ENCODE peak calls at places on chromosomes 11 and 22, in seven cellular contexts. O is anterior cingulate cortex; J is EH; D is HT1080; R is globus pallidus; V is CD8-positive, alpha-beta memory T cell; F is OCI-LY7. W is an unnamed sample.

GRCh38 chr11:3198815-3199214 is 19.8 kb downstream of the MRGPRG start:
- DNase-seq in D (no peak), O (no peak), J (no peak), V (no peak), F (no peak), R (no peak), W (no peak)

GRCh38 chr11:1453611-1454386 is 32.8 kb downstream of the MOB2 start:
- DNase-seq in R (no peak), V (peak), J (peak), O (no peak), D (peak), F (peak), W (no peak)

GRCh38 chr11:129146196-129146595 is 45.9 kb downstream of the ARHGAP32 start:
- DNase-seq in V (no peak), D (no peak), F (no peak), R (no peak), O (no peak), J (no peak), W (no peak)

GRCh38 chr11:86463120-86463519 is 88.4 kb downstream of the CCDC81 start:
- DNase-seq in D (no peak), R (no peak), F (no peak), J (no peak), O (no peak), V (no peak), W (no peak)

GRCh38 chr22:48052621-48052890 is 1290.1 kb downstream of the TBC1D22A start:
- DNase-seq in J (no peak), V (no peak), O (no peak), F (no peak), R (no peak), D (no peak), W (no peak)

GRCh38 chr22:33049125-33049729 is 9.0 kb downstream of the SYN3 start:
- DNase-seq in O (peak), J (peak), V (peak), D (peak), F (peak), R (peak), W (peak)

GRCh38 chr22:20724676-20725454 is 49.0 kb upstream of the SERPIND1 start:
- DNase-seq in F (no peak), J (no peak), D (no peak), O (no peak), R (no peak), V (no peak), W (no peak)

GRCh38 chr11:44397586-44398178 is 87.7 kb upstream of the ALX4 start:
- DNase-seq in V (no peak), R (no peak), O (no peak), D (no peak), J (no peak), F (no peak), W (no peak)

GRCh38 chr11:2316169-2316962 is 14.6 kb downstream of the TSPAN32 start:
- DNase-seq in R (no peak), O (no peak), F (no peak), V (no peak), D (no peak), J (no peak), W (no peak)

GRCh38 chr11:93585758-93586157 is 42.6 kb upstream of the SMCO4 start:
- DNase-seq in F (no peak), J (peak), O (no peak), R (no peak), V (no peak), D (peak), W (no peak)